ENCODE peak calls at places on chromosome 14, in nine cellular contexts. Z, J, Y, H, M, O, X, F and K are unnamed samples.

GRCh38 chr14:104107611-104108569 is 22.4 kb downstream of the ASPG start:
- DNase-seq in Z (no peak), J (no peak), Y (no peak), H (peak), M (no peak), O (no peak), X (peak), F (peak), K (peak)

GRCh38 chr14:65045691-65046090 is 56.6 kb downstream of the MAX start:
- DNase-seq in Z (no peak), J (no peak), Y (no peak), H (no peak), M (no peak), O (no peak), X (no peak), F (no peak), K (no peak)

GRCh38 chr14:83395321-83395720 is 1861.7 kb upstream of the SEL1L start:
- DNase-seq in Z (peak), J (no peak), Y (no peak), H (no peak), M (no peak), O (no peak), X (no peak), F (no peak), K (no peak)

GRCh38 chr14:24504425-24504824 is 3.6 kb downstream of the CMA1 start:
- DNase-seq in Z (no peak), J (no peak), Y (no peak), H (no peak), M (no peak), O (no peak), X (no peak), F (no peak), K (no peak)

GRCh38 chr14:56351861-56352260 is 227.7 kb upstream of the TMEM260 start:
- DNase-seq in Z (peak), J (no peak), Y (no peak), H (no peak), M (no peak), O (no peak), X (no peak), F (no peak), K (no peak)

GRCh38 chr14:30015471-30015870 is 87.8 kb upstream of the PRKD1 start:
- DNase-seq in Z (peak), J (no peak), Y (no peak), H (no peak), M (no peak), O (no peak), X (no peak), F (no peak), K (no peak)

GRCh38 chr14:64765740-64766302 is 61.6 kb downstream of the PLEKHG3 start:
- DNase-seq in Z (no peak), J (no peak), Y (no peak), H (no peak), M (no peak), O (no peak), X (no peak), F (peak), K (no peak)

GRCh38 chr14:104039214-104039613 is 46.3 kb upstream of the ASPG start:
- DNase-seq in Z (no peak), J (no peak), Y (no peak), H (no peak), M (no peak), O (no peak), X (no peak), F (no peak), K (no peak)

GRCh38 chr14:63737582-63738006 is 9.7 kb upstream of the SGPP1 start:
- DNase-seq in Z (no peak), J (no peak), Y (no peak), H (no peak), M (no peak), O (no peak), X (no peak), F (no peak), K (no peak)

GRCh38 chr14:61202124-61202523 is 79.0 kb downstream of the TMEM30B start:
- DNase-seq in Z (no peak), J (no peak), Y (no peak), H (no peak), M (no peak), O (no peak), X (no peak), F (no peak), K (no peak)

GRCh38 chr14:84340938-84341337 is 1189.0 kb upstream of the FLRT2 start:
- DNase-seq in Z (peak), J (no peak), Y (no peak), H (no peak), M (no peak), O (no peak), X (no peak), F (no peak), K (no peak)

GRCh38 chr14:100864206-100864605 is 38.3 kb downstream of the MEG3 start:
- DNase-seq in Z (no peak), J (no peak), Y (no peak), H (no peak), M (no peak), O (no peak), X (peak), F (peak), K (no peak)

GRCh38 chr14:72909163-72909562 is 15.3 kb upstream of the DPF3 start:
- DNase-seq in Z (no peak), J (no peak), Y (no peak), H (no peak), M (no peak), O (no peak), X (no peak), F (no peak), K (no peak)

GRCh38 chr14:79091381-79091963 is 921.3 kb downstream of the NRXN3 start:
- DNase-seq in Z (no peak), J (no peak), Y (peak), H (no peak), M (no peak), O (no peak), X (no peak), F (no peak), K (no peak)

GRCh38 chr14:85528882-85529585 is 910 bp upstream of the FLRT2 start:
- DNase-seq in Z (peak), J (no peak), Y (peak), H (no peak), M (no peak), O (no peak), X (peak), F (no peak), K (no peak)

GRCh38 chr14:82724296-82724695 is 1190.6 kb upstream of the SEL1L start:
- DNase-seq in Z (no peak), J (no peak), Y (no peak), H (no peak), M (no peak), O (no peak), X (no peak), F (no peak), K (no peak)

GRCh38 chr14:74907744-74908143 is 15.3 kb downstream of the RPS6KL1 start:
- DNase-seq in Z (no peak), J (no peak), Y (no peak), H (no peak), M (no peak), O (no peak), X (no peak), F (no peak), K (no peak)

GRCh38 chr14:95507174-95507573 is 9.3 kb downstream of the SYNE3 start:
- DNase-seq in Z (peak), J (no peak), Y (peak), H (peak), M (peak), O (peak), X (peak), F (peak), K (peak)

GRCh38 chr14:90741682-90741946 is 74.6 kb downstream of the TTC7B start:
- DNase-seq in Z (no peak), J (no peak), Y (no peak), H (no peak), M (no peak), O (no peak), X (no peak), F (no peak), K (no peak)

GRCh38 chr14:70988452-70988851 is 81.2 kb downstream of the PCNX1 start:
- DNase-seq in Z (no peak), J (no peak), Y (no peak), H (no peak), M (no peak), O (no peak), X (no peak), F (no peak), K (no peak)

GRCh38 chr14:65011559-65011958 is 24.9 kb downstream of the FNTB start:
- DNase-seq in Z (no peak), J (no peak), Y (no peak), H (no peak), M (no peak), O (no peak), X (no peak), F (no peak), K (no peak)

GRCh38 chr14:32980178-32980886 is 41.7 kb downstream of the NPAS3 start:
- DNase-seq in Z (no peak), J (no peak), Y (no peak), H (no peak), M (no peak), O (no peak), X (no peak), F (no peak), K (no peak)

GRCh38 chr14:98120831-98121464 is 1151.0 kb downstream of the BCL11B start:
- DNase-seq in Z (no peak), J (no peak), Y (no peak), H (no peak), M (no peak), O (no peak), X (no peak), F (no peak), K (no peak)

GRCh38 chr14:56199976-56200577 is 81.9 kb downstream of the PELI2 start:
- DNase-seq in Z (peak), J (no peak), Y (no peak), H (no peak), M (no peak), O (no peak), X (no peak), F (no peak), K (no peak)

GRCh38 chr14:64726585-64726890 is 22.3 kb downstream of the PLEKHG3 start:
- DNase-seq in Z (peak), J (no peak), Y (peak), H (peak), M (no peak), O (peak), X (peak), F (peak), K (no peak)

GRCh38 chr14:90305176-90305601 is 26.6 kb downstream of the NRDE2 start:
- DNase-seq in Z (no peak), J (no peak), Y (no peak), H (no peak), M (no peak), O (no peak), X (no peak), F (no peak), K (no peak)

GRCh38 chr14:36817071-36817930 is 155.6 kb downstream of the PAX9 start:
- DNase-seq in Z (no peak), J (no peak), Y (no peak), H (no peak), M (no peak), O (no peak), X (no peak), F (no peak), K (no peak)

GRCh38 chr14:71668186-71668912 is 263.9 kb upstream of the RGS6 start:
- DNase-seq in Z (peak), J (no peak), Y (no peak), H (no peak), M (no peak), O (no peak), X (no peak), F (no peak), K (no peak)

GRCh38 chr14:102991376-102991775 is 66.0 kb downstream of the CDC42BPB start:
- DNase-seq in Z (peak), J (no peak), Y (no peak), H (no peak), M (no peak), O (no peak), X (no peak), F (no peak), K (no peak)

GRCh38 chr14:102993523-102993922 is 63.8 kb downstream of the CDC42BPB start:
- DNase-seq in Z (peak), J (no peak), Y (no peak), H (no peak), M (peak), O (peak), X (no peak), F (no peak), K (no peak)

GRCh38 chr14:102996941-102997340 is 60.4 kb downstream of the CDC42BPB start:
- DNase-seq in Z (no peak), J (no peak), Y (no peak), H (no peak), M (no peak), O (no peak), X (no peak), F (no peak), K (no peak)

GRCh38 chr14:102998393-102998792 is 59.0 kb downstream of the CDC42BPB start:
- DNase-seq in Z (peak), J (no peak), Y (no peak), H (no peak), M (no peak), O (no peak), X (no peak), F (no peak), K (no peak)

GRCh38 chr14:102994689-102995088 is 62.7 kb downstream of the CDC42BPB start:
- DNase-seq in Z (no peak), J (no peak), Y (no peak), H (no peak), M (no peak), O (no peak), X (no peak), F (no peak), K (no peak)
- TF ChIP-seq POLR2A in Z (no peak), J (no peak), Y (no peak), H (no peak), M (no peak), O (no peak), X (no peak), F (no peak), K (no peak)

GRCh38 chr14:50943261-50943942 is 881 bp downstream of the PYGL start:
- DNase-seq in Z (peak), J (no peak), Y (peak), H (peak), M (peak), O (peak), X (peak), F (peak), K (no peak)

GRCh38 chr14:50941151-50941550 is 3.1 kb downstream of the PYGL start:
- DNase-seq in Z (peak), J (no peak), Y (no peak), H (no peak), M (no peak), O (no peak), X (no peak), F (no peak), K (peak)

GRCh38 chr14:50944647-50945413 is 547 bp upstream of the PYGL start:
- DNase-seq in Z (peak), J (no peak), Y (peak), H (peak), M (peak), O (peak), X (peak), F (peak), K (peak)

GRCh38 chr14:50946234-50946935 is 2.1 kb upstream of the PYGL start:
- DNase-seq in Z (no peak), J (no peak), Y (no peak), H (no peak), M (no peak), O (no peak), X (no peak), F (no peak), K (no peak)

DNA sequence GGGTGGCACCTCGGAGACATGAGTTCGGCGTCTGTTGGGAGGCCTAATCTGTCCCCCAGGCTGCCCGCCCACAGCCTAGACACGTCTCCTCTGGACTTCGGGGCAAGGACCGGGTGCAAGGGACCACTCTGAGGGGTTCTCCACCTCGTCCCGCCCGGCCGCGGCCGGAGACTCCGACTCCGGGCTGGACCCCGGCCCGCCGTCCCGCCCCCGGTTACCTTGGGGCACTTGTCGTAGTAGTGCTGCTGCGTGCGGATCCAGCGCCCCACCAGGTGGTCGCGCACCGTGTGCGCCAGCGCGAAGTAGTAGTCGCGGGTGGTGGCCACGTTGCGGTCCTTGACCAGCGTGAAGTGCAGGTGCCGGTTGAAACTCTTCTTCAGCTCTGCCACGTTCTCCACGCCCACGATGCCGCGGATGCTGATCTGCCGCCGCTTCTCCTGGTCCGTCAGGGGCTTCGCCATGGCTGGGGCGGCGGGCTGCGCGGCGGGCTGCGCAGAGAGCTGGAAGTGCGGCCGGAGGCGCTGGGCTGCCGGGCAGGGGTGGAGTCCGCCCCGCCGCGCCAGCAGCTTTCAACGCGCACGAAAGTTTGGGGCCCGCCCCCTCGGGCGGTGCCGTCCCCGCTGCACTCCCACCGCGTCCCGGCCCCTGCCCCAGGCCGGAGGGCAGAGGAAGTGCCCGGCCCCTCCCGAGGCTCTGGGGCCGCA is at the start of gene PYGL:
- DNase-seq in Z (peak), J (peak), Y (peak), H (peak), M (peak), O (peak), X (peak), F (peak), K (no peak)
- TF ChIP-seq POLR2A in Z (peak), J (no peak), Y (peak), H (no peak), M (peak), O (peak), X (no peak), F (no peak), K (no peak)

GRCh38 chr14:54396493-54397335 is at the start of gene CDKN3:
- DNase-seq in Z (peak), J (peak), Y (peak), H (peak), M (peak), O (peak), X (peak), F (peak), K (peak)
- TF ChIP-seq POLR2A in Z (peak), J (peak), Y (peak), H (no peak), M (peak), O (peak), X (no peak), F (no peak), K (peak)

GRCh38 chr14:31018057-31018645 is 7.3 kb upstream of the AP4S1 start:
- DNase-seq in Z (peak), J (no peak), Y (no peak), H (no peak), M (no peak), O (no peak), X (no peak), F (no peak), K (no peak)
- TF ChIP-seq POLR2A in Z (no peak), J (no peak), Y (no peak), H (no peak), M (no peak), O (no peak), X (no peak), F (no peak), K (no peak)

DNA sequence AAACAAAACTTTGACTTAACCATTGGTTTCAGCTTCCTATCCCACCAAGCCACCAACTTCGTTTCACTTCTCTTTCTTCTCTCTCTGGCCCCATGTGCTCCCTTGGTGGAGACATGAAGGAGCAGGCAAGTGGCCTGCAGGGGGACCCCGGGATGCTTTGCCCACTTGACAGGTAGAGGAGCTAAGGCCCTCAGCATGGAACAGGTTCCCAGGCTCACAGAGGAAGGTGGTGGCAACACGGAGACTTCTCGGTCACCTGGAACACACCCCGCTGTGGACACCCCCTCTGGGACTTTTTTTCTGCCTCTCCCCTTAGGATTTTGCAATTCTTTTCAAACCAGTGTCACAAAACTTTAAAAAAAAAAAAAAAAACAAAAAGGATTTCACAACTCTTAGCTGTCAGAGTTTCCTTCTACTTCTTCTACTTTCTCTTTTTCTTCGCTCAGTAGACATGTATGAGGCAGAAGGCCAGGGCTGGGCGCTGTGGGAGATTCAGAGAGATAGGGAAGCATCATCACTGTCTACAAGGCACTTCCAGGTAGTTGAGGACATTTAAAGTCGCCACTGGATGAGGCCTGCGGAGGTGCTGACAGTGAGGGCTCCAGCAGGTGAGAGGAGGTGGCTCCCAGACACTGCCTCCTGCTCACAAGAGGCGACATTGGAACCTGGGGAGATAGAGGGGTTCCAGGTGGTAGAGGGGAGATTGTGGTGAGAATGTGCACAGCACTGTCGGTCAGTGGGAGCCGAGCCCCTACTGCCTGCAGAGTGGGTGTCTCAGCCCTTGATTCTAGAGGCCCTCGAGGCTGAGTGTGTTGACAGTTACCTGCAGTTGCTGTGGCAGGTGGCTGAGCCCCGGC is 119.6 kb downstream of the GCH1 start:
- DNase-seq in Z (no peak), J (peak), Y (peak), H (no peak), M (no peak), O (no peak), X (peak), F (no peak), K (no peak)
- TF ChIP-seq POLR2A in Z (no peak), J (no peak), Y (no peak), H (no peak), M (no peak), O (no peak), X (no peak), F (no peak), K (no peak)

DNA sequence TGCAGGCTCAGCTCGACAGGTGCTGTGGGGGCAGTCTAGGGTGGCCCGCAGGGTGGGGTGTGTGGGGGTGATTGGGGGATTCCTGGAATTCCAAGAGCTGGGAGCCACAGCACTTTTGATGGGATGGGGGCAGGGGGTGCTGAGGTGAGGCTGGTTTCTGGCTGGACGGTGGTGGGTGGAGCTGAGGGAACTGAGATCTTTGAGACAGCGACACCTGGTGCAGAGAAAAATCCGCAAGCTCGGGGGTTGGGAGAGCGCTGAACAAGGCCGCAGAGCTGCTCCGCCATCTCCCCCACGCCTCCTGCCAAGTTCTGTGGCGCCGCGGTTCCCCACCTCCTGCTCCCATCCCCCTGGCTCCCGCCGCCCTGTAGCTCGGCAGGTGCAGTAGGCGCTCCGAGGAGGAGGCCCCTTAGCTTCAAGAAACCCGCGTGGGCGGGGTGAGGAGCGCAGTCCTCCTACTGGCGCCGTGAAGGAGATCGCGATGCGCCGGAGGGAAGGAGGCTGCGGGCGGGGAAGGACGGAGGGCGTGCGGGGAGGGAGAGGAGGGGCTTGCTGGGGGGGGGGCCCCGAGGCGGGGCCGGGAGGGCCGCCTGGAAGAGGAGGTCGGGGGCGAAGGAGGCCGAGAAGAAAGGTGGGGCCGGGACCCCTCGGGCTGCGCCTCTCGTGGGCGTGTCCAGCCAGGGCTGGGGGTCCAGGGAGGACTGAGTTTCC is 1.3 kb upstream of the TEDC1 start:
- DNase-seq in Z (peak), J (peak), Y (peak), H (peak), M (peak), O (peak), X (peak), F (peak), K (peak)
- TF ChIP-seq POLR2A in Z (no peak), J (no peak), Y (peak), H (no peak), M (peak), O (no peak), X (no peak), F (no peak), K (no peak)